ENCODE peak calls at places on chromosomes 7 and 10, in ten cellular contexts. E is DMS79 treated with DMSO at 0.1 percent for 48 hours; P is effector CD4-positive, alpha-beta T cell; Z is NCI-H510A treated with DMSO at 0.1 percent for 48 hours; T is NCI-H1105 treated with DMSO at 0.1 percent for 48 hours; I is stimulated activated CD8-positive, alpha-beta memory T cell treated with anti-CD3 and anti-CD28 coated beads, Interleukin-2, amount 100 ng/mL, for 48 hours; J is NCI-H2081; G is OCI-LY7; C is CD8-positive, alpha-beta memory T cell; H is H7. X is an unnamed sample.

GRCh38 chr10:3382092-3382491 is 209.5 kb upstream of the PITRM1 start:
- DNase-seq in E (no peak), P (no peak), Z (no peak), T (no peak), I (no peak), J (no peak), G (no peak), C (no peak), H (no peak), X (no peak)

GRCh38 chr10:100750291-100751210 is 5.2 kb downstream of the PAX2 start:
- DNase-seq in E (no peak), P (no peak), Z (no peak), T (no peak), I (no peak), J (no peak), G (no peak), C (no peak), H (peak), X (no peak)

GRCh38 chr7:141072548-141073172 is 1.2 kb upstream of the TMEM178B start:
- DNase-seq in E (peak), P (no peak), Z (no peak), T (peak), I (no peak), J (peak), G (no peak), C (no peak), H (peak), X (peak)

GRCh38 chr10:30000802-30001571 is 58.4 kb downstream of the JCAD start:
- DNase-seq in E (no peak), P (no peak), Z (no peak), T (no peak), I (no peak), J (no peak), G (no peak), C (no peak), H (no peak), X (no peak)

GRCh38 chr10:94416896-94417295 is 14.6 kb downstream of the TBC1D12 start:
- DNase-seq in E (no peak), P (no peak), Z (no peak), T (no peak), I (no peak), J (no peak), G (no peak), C (no peak), H (no peak), X (no peak)

GRCh38 chr7:125195156-125195555 is 265.5 kb upstream of the POT1 start:
- DNase-seq in E (no peak), P (no peak), Z (no peak), T (no peak), I (no peak), J (no peak), G (no peak), C (no peak), H (no peak), X (no peak)

GRCh38 chr10:124044143-124044862 is 49.1 kb downstream of the CHST15 start:
- DNase-seq in E (no peak), P (no peak), Z (no peak), T (no peak), I (no peak), J (no peak), G (no peak), C (no peak), H (no peak), X (no peak)

GRCh38 chr7:155856656-155857055 is 44.4 kb upstream of the SHH start:
- DNase-seq in E (no peak), P (no peak), Z (no peak), T (no peak), I (no peak), J (no peak), G (no peak), C (no peak), H (no peak), X (no peak)

GRCh38 chr7:929311-929711 is 25.2 kb downstream of the ADAP1 start:
- DNase-seq in E (no peak), P (peak), Z (no peak), T (no peak), I (no peak), J (no peak), G (no peak), C (no peak), H (no peak), X (no peak)

GRCh38 chr10:68992721-68993440 is 4.3 kb downstream of the KIFBP start:
- DNase-seq in E (no peak), P (no peak), Z (no peak), T (no peak), I (no peak), J (no peak), G (no peak), C (no peak), H (no peak), X (no peak)

GRCh38 chr10:71635251-71635866 is 84.2 kb downstream of the C10orf105 start:
- DNase-seq in E (no peak), P (no peak), Z (no peak), T (no peak), I (no peak), J (no peak), G (no peak), C (no peak), H (peak), X (no peak)

GRCh38 chr7:147014596-147014995 is 898.0 kb downstream of the CNTNAP2 start:
- DNase-seq in E (no peak), P (no peak), Z (no peak), T (peak), I (no peak), J (no peak), G (no peak), C (no peak), H (no peak), X (no peak)

GRCh38 chr7:109806548-109806947 is 1236.9 kb downstream of the DNAJB9 start:
- DNase-seq in E (no peak), P (no peak), Z (no peak), T (no peak), I (no peak), J (no peak), G (no peak), C (no peak), H (no peak), X (no peak)

GRCh38 chr7:151148319-151149259 is 18.9 kb downstream of the GBX1 start:
- DNase-seq in E (no peak), P (no peak), Z (no peak), T (no peak), I (no peak), J (no peak), G (no peak), C (no peak), H (no peak), X (no peak)

X was measured in NCI-H345.